ENCODE peak calls at places on chromosome 14, in five cellular contexts. One of them, this sample, is unnamed.

GRCh38 chr14:64649383-64649998 is 54.7 kb upstream of the PLEKHG3 start:
- DNase-seq in mesenchymal stem cell: peak
- DNase-seq in H1: no peak
- DNase-seq in IMR-90: no peak
- DNase-seq in neuronal stem cell: no peak
- DNase-seq in this sample: no peak

GRCh38 chr14:90109858-90110257 is 48.1 kb downstream of the KCNK13 start:
- DNase-seq in neuronal stem cell: no peak
- DNase-seq in mesenchymal stem cell: no peak
- DNase-seq in IMR-90: no peak
- DNase-seq in H1: peak
- DNase-seq in this sample: peak

GRCh38 chr14:51293149-51293925 is 53.3 kb downstream of the TMX1 start:
- DNase-seq in neuronal stem cell: no peak
- DNase-seq in IMR-90: peak
- DNase-seq in mesenchymal stem cell: peak
- DNase-seq in H1: no peak
- DNase-seq in this sample: no peak

GRCh38 chr14:99359906-99360305 is 87.9 kb upstream of the BCL11B start:
- DNase-seq in H1: no peak
- DNase-seq in neuronal stem cell: no peak
- DNase-seq in mesenchymal stem cell: no peak
- DNase-seq in IMR-90: no peak
- DNase-seq in this sample: no peak

GRCh38 chr14:100532916-100533630 is 54.1 kb downstream of the BEGAIN start:
- DNase-seq in IMR-90: peak
- DNase-seq in neuronal stem cell: no peak
- DNase-seq in H1: no peak
- DNase-seq in mesenchymal stem cell: no peak
- DNase-seq in this sample: no peak

GRCh38 chr14:80055912-80056801 is 155.1 kb downstream of the DIO2 start:
- DNase-seq in neuronal stem cell: peak
- DNase-seq in IMR-90: peak
- DNase-seq in H1: peak
- DNase-seq in mesenchymal stem cell: peak
- DNase-seq in this sample: peak

GRCh38 chr14:65478596-65478995 is 66.1 kb downstream of the FUT8 start:
- DNase-seq in neuronal stem cell: no peak
- DNase-seq in H1: no peak
- DNase-seq in IMR-90: peak
- DNase-seq in mesenchymal stem cell: peak
- DNase-seq in this sample: no peak

GRCh38 chr14:90883197-90883596 is 67.0 kb upstream of the TTC7B start:
- DNase-seq in IMR-90: no peak
- DNase-seq in mesenchymal stem cell: no peak
- DNase-seq in H1: no peak
- DNase-seq in neuronal stem cell: no peak
- DNase-seq in this sample: no peak

GRCh38 chr14:99259327-99259726 is 12.7 kb downstream of the BCL11B start:
- DNase-seq in neuronal stem cell: no peak
- DNase-seq in IMR-90: no peak
- DNase-seq in H1: no peak
- DNase-seq in mesenchymal stem cell: no peak
- DNase-seq in this sample: no peak

GRCh38 chr14:81366259-81366658 is 33.9 kb downstream of the STON2 start:
- DNase-seq in mesenchymal stem cell: no peak
- DNase-seq in neuronal stem cell: no peak
- DNase-seq in H1: no peak
- DNase-seq in IMR-90: no peak
- DNase-seq in this sample: no peak

GRCh38 chr14:69625299-69626131 is 14.1 kb downstream of the SUSD6 start:
- DNase-seq in mesenchymal stem cell: peak
- DNase-seq in IMR-90: peak
- DNase-seq in neuronal stem cell: no peak
- DNase-seq in H1: no peak
- DNase-seq in this sample: no peak

GRCh38 chr14:104731249-104731924 is 7.4 kb downstream of the ADSS1 start:
- DNase-seq in IMR-90: no peak
- DNase-seq in mesenchymal stem cell: peak
- DNase-seq in H1: no peak
- DNase-seq in neuronal stem cell: no peak
- DNase-seq in this sample: peak

GRCh38 chr14:86625637-86626036 is 1095.7 kb downstream of the FLRT2 start:
- DNase-seq in mesenchymal stem cell: no peak
- DNase-seq in IMR-90: peak
- DNase-seq in neuronal stem cell: no peak
- DNase-seq in H1: no peak
- DNase-seq in this sample: no peak

GRCh38 chr14:21300892-21301291 is 21.0 kb downstream of the RPGRIP1 start:
- DNase-seq in mesenchymal stem cell: no peak
- DNase-seq in neuronal stem cell: peak
- DNase-seq in IMR-90: no peak
- DNase-seq in H1: peak
- DNase-seq in this sample: peak

GRCh38 chr14:57302883-57303282 is 34.1 kb downstream of the AP5M1 start:
- DNase-seq in H1: no peak
- DNase-seq in IMR-90: no peak
- DNase-seq in neuronal stem cell: no peak
- DNase-seq in mesenchymal stem cell: no peak
- DNase-seq in this sample: no peak

GRCh38 chr14:105945891-105946290 is 419.5 kb downstream of the TMEM121 start:
- DNase-seq in neuronal stem cell: no peak
- DNase-seq in H1: no peak
- DNase-seq in IMR-90: no peak
- DNase-seq in mesenchymal stem cell: no peak
- DNase-seq in this sample: no peak

GRCh38 chr14:49139593-49139992 is 446.6 kb downstream of the RPS29 start:
- DNase-seq in mesenchymal stem cell: no peak
- DNase-seq in H1: no peak
- DNase-seq in IMR-90: no peak
- DNase-seq in neuronal stem cell: no peak
- DNase-seq in this sample: no peak

GRCh38 chr14:89067293-89067972 is 243.0 kb downstream of the TTC8 start:
- DNase-seq in neuronal stem cell: no peak
- DNase-seq in IMR-90: no peak
- DNase-seq in mesenchymal stem cell: no peak
- DNase-seq in H1: no peak
- DNase-seq in this sample: no peak

GRCh38 chr14:99262977-99263448 is 9.0 kb downstream of the BCL11B start:
- DNase-seq in neuronal stem cell: no peak
- DNase-seq in H1: no peak
- DNase-seq in IMR-90: no peak
- DNase-seq in mesenchymal stem cell: no peak
- DNase-seq in this sample: no peak

GRCh38 chr14:51562816-51563215 is 88.9 kb upstream of the FRMD6 start:
- DNase-seq in H1: no peak
- DNase-seq in neuronal stem cell: no peak
- DNase-seq in IMR-90: peak
- DNase-seq in mesenchymal stem cell: peak
- DNase-seq in this sample: no peak

DNA sequence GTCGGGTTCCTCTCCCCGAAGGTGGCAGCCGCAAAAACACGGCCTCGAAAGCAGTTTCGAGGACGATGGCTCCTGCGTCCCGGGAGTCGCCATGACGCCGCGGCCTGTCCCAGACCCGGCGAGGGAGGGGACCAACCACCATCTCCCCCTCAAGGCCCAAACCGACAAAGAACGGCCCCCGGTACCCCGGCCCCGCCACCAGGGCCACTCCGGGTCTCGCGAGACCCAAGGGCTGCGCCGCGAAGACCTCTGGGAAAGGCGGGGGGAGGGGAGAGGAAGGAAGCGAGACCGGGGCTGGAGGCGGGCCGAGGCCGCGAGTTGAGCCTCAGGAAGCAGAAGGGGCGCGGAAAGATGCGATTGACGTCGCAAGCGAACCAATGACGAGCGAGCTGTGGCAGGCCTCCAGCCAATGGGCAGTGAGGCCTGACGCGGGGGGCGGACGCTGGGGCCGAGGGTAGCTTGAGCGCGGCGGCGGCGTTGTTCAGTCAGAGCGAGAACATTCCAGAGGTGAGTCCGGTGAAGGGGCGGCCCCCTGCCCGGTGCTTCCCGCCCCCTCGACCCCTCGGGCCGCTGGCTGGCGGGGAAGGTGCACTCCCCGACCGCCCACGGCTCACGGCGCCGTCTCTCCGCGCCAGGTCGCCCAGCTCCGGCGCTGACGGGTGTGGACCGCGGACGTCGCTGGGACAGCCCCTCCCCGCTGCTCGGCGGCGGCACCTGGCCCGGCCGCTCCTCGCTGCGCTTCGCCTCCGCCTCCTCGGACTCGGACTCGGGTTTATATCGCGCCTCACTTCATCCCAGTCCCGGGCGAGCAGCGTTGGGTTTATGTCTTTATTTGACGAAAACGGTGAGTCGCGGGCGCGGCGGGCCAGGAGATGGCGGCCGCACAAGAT is at the start of gene EIF5:
- DNase-seq in mesenchymal stem cell: peak
- DNase-seq in neuronal stem cell: peak
- DNase-seq in H1: peak
- DNase-seq in IMR-90: peak
- DNase-seq in this sample: peak
- H3K23ac ChIP-seq in mesenchymal stem cell: peak
- H3K23ac ChIP-seq in neuronal stem cell: peak
- H3K23ac ChIP-seq in H1: no peak
- H3K23ac ChIP-seq in IMR-90: peak
- H3K23ac ChIP-seq in this sample: no peak

DNA sequence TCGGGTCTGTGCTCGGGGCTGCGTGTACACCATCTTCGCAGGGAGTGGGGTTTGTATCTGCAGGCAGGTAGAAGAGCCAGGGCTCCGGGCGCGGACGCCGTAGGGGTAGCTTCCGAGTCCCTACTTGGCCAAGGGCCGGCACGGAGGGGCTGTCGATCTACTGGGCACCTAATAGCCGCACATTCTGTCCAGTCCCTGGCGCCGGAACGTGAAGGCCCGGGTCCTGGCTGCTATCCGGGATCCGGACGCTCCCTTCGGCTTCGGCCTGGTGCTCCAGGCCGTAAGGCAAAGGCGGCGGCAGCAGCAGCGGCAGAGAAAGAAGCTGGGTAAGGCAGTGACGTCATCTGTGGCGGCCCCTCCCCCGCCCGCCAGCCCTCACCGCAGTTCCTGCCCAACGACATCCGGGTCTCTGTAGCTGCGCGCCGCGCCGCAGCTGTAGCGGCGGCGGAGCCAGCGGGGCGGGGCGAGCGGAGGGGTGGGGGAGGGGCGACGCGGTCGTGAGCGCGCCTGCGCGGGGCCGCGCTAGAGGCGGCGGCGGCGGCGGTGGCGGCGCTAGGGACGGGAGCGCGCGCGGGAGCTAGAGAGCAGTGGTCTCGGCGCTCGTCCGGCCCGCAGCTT is at the start of gene PPM1A:
- DNase-seq in mesenchymal stem cell: peak
- DNase-seq in neuronal stem cell: peak
- DNase-seq in H1: peak
- DNase-seq in IMR-90: peak
- DNase-seq in this sample: peak
- H3K23ac ChIP-seq in mesenchymal stem cell: no peak
- H3K23ac ChIP-seq in neuronal stem cell: peak
- H3K23ac ChIP-seq in H1: no peak
- H3K23ac ChIP-seq in IMR-90: peak
- H3K23ac ChIP-seq in this sample: no peak

DNA sequence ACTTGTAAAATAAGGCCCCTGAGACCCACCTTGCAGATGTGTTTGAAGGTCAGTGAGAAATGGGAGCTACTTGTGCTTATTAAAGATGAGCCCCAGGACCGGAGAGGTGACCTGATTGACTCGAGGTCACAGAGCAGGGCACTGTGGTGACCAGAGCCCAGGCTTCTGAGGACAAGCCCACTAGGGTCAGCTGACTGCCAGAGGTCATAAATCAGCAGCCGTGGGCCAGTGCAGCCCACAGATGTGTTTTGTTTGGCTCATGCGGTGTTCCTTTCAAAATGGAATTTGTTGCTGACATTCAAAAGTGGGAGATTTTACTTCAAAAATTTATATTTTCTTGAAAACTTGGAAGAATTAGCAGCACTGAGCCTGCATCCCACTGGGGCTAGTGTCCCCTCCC is 24.5 kb downstream of the JDP2 start:
- DNase-seq in mesenchymal stem cell: no peak
- DNase-seq in H1: no peak
- DNase-seq in IMR-90: no peak
- DNase-seq in neuronal stem cell: no peak
- DNase-seq in this sample: no peak
- H3K23ac ChIP-seq in mesenchymal stem cell: no peak
- H3K23ac ChIP-seq in H1: no peak
- H3K23ac ChIP-seq in IMR-90: peak
- H3K23ac ChIP-seq in neuronal stem cell: no peak
- H3K23ac ChIP-seq in this sample: no peak

DNA sequence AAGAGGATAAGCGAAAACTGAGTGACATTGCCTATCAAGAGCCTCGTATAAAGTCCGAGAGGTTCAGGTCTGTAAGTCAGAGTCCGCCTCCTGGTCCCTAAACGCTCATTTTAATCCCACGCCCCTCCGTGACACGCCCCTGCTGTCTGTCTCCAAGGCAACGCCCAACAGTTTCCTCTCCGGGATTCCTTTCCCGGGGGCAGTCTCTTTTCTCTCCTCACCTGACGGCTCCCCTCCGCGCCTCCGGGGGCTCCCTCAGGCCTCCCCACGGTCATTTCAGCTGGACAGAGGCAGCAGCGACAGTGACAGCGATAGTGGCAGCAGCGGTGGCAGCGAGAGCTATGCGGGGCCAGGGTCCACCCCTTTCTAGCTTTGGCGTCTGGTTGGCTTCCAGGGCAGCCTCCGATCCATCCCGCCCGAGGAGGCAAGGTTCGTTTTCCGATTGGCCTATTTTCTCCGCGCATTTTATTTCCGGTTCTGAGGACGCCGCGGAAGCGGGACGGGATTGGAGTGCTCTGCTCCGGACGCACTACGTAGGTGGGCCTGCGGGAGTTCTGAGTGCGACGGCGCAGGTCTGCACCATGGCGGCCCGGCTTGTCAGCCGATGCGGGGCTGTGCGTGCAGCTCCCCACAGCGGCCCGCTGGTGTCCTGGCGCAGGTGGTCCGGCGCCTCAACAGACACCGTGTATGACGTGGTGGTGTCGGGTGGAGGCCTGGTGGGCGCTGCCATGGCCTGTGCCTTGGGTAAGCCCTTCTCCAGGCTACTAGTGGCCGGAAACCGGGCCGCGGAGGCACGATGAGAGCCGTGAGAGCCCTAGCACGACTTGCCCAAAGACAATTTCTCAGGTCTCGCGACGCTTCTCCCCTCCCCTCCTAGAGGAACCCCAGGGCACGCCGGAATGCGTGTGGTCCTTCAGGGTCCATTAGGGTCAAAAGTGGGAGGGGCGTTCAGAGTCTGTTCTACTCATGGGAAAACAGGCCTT is at the start of the genes COQ6 and FAM161B:
- DNase-seq in mesenchymal stem cell: peak
- DNase-seq in neuronal stem cell: peak
- DNase-seq in IMR-90: peak
- DNase-seq in H1: peak
- DNase-seq in this sample: peak
- H3K23ac ChIP-seq in mesenchymal stem cell: no peak
- H3K23ac ChIP-seq in neuronal stem cell: peak
- H3K23ac ChIP-seq in IMR-90: peak
- H3K23ac ChIP-seq in H1: no peak
- H3K23ac ChIP-seq in this sample: no peak

This sample was measured in H9.